ENCODE peak calls at places on chromosomes 4 and X, in four cellular contexts. One of them, this sample, is unnamed.

GRCh38 chr4:154497901-154498300 is 6.3 kb upstream of the DCHS2 start:
- DNase-seq in effector memory CD4-positive, alpha-beta T cell: no peak
- DNase-seq in neuronal stem cell: no peak
- DNase-seq in MM.1S: no peak
- DNase-seq in this sample: no peak

GRCh38 chrX:80807606-80808159 is 2.0 kb downstream of the BRWD3 start:
- DNase-seq in effector memory CD4-positive, alpha-beta T cell: no peak
- DNase-seq in neuronal stem cell: no peak
- DNase-seq in MM.1S: peak
- DNase-seq in this sample: no peak

GRCh38 chrX:19904778-19905367 is 17.5 kb upstream of the SH3KBP1 start:
- DNase-seq in effector memory CD4-positive, alpha-beta T cell: no peak
- DNase-seq in neuronal stem cell: no peak
- DNase-seq in MM.1S: peak
- DNase-seq in this sample: no peak

GRCh38 chrX:17559728-17560379 is 177.4 kb upstream of the SCML1 start:
- DNase-seq in effector memory CD4-positive, alpha-beta T cell: no peak
- DNase-seq in neuronal stem cell: no peak
- DNase-seq in MM.1S: no peak
- DNase-seq in this sample: no peak

GRCh38 chr4:114040319-114041116 is 61.1 kb upstream of the ARSJ start:
- DNase-seq in effector memory CD4-positive, alpha-beta T cell: no peak
- DNase-seq in neuronal stem cell: no peak
- DNase-seq in MM.1S: peak
- DNase-seq in this sample: no peak

GRCh38 chr4:30821891-30822612 is 101.9 kb downstream of the PCDH7 start:
- DNase-seq in effector memory CD4-positive, alpha-beta T cell: no peak
- DNase-seq in neuronal stem cell: no peak
- DNase-seq in MM.1S: no peak
- DNase-seq in this sample: no peak

GRCh38 chr4:155005395-155006087 is 202.9 kb upstream of the NPY2R start:
- DNase-seq in effector memory CD4-positive, alpha-beta T cell: no peak
- DNase-seq in neuronal stem cell: no peak
- DNase-seq in MM.1S: no peak
- DNase-seq in this sample: no peak

GRCh38 chrX:150575415-150575814 is 7.0 kb downstream of the MTM1 start:
- DNase-seq in effector memory CD4-positive, alpha-beta T cell: peak
- DNase-seq in neuronal stem cell: no peak
- DNase-seq in MM.1S: no peak
- DNase-seq in this sample: no peak

GRCh38 chr4:142846729-142847606 is 867 bp upstream of the INPP4B start:
- DNase-seq in effector memory CD4-positive, alpha-beta T cell: peak
- DNase-seq in neuronal stem cell: peak
- DNase-seq in MM.1S: peak
- DNase-seq in this sample: no peak

GRCh38 chr4:80010316-80010715 is 62.7 kb downstream of the ANTXR2 start:
- DNase-seq in effector memory CD4-positive, alpha-beta T cell: no peak
- DNase-seq in neuronal stem cell: no peak
- DNase-seq in MM.1S: no peak
- DNase-seq in this sample: no peak

GRCh38 chrX:10597871-10598270 is 22.5 kb downstream of the MID1 start:
- DNase-seq in effector memory CD4-positive, alpha-beta T cell: no peak
- DNase-seq in neuronal stem cell: no peak
- DNase-seq in MM.1S: no peak
- DNase-seq in this sample: no peak

GRCh38 chr4:1250527-1250812 is 1.5 kb upstream of the CTBP1 start:
- DNase-seq in effector memory CD4-positive, alpha-beta T cell: no peak
- DNase-seq in neuronal stem cell: no peak
- DNase-seq in MM.1S: no peak
- DNase-seq in this sample: no peak

GRCh38 chrX:77603635-77604336 is 156.6 kb downstream of the FGF16 start:
- DNase-seq in effector memory CD4-positive, alpha-beta T cell: no peak
- DNase-seq in neuronal stem cell: no peak
- DNase-seq in MM.1S: no peak
- DNase-seq in this sample: no peak

GRCh38 chrX:30301977-30302376 is 7.2 kb downstream of the NR0B1 start:
- DNase-seq in effector memory CD4-positive, alpha-beta T cell: no peak
- DNase-seq in neuronal stem cell: peak
- DNase-seq in MM.1S: no peak
- DNase-seq in this sample: no peak

GRCh38 chr4:19739101-19739651 is 512.5 kb upstream of the SLIT2 start:
- DNase-seq in effector memory CD4-positive, alpha-beta T cell: no peak
- DNase-seq in neuronal stem cell: no peak
- DNase-seq in MM.1S: no peak
- DNase-seq in this sample: no peak

GRCh38 chr4:148265627-148266026 is 176.6 kb downstream of the NR3C2 start:
- DNase-seq in effector memory CD4-positive, alpha-beta T cell: no peak
- DNase-seq in neuronal stem cell: no peak
- DNase-seq in MM.1S: no peak
- DNase-seq in this sample: no peak

GRCh38 chr4:99248714-99249113 is 29.7 kb upstream of the ADH6 start:
- DNase-seq in effector memory CD4-positive, alpha-beta T cell: no peak
- DNase-seq in neuronal stem cell: no peak
- DNase-seq in MM.1S: no peak
- DNase-seq in this sample: no peak

GRCh38 chr4:52592287-52592686 is 66.8 kb downstream of the USP46 start:
- DNase-seq in effector memory CD4-positive, alpha-beta T cell: no peak
- DNase-seq in neuronal stem cell: no peak
- DNase-seq in MM.1S: no peak
- DNase-seq in this sample: no peak

GRCh38 chr4:5160668-5161067 is 109.4 kb downstream of the STK32B start:
- DNase-seq in effector memory CD4-positive, alpha-beta T cell: no peak
- DNase-seq in neuronal stem cell: no peak
- DNase-seq in MM.1S: no peak
- DNase-seq in this sample: no peak

GRCh38 chr4:8537041-8537461 is 43.1 kb upstream of the GPR78 start:
- DNase-seq in effector memory CD4-positive, alpha-beta T cell: no peak
- DNase-seq in neuronal stem cell: no peak
- DNase-seq in MM.1S: no peak
- DNase-seq in this sample: no peak

GRCh38 chr4:39526810-39527295 is 386 bp downstream of the UGDH start:
- DNase-seq in effector memory CD4-positive, alpha-beta T cell: peak
- DNase-seq in neuronal stem cell: peak
- DNase-seq in MM.1S: peak
- DNase-seq in this sample: no peak

GRCh38 chrX:136588060-136588459 is 56.0 kb downstream of the VGLL1 start:
- DNase-seq in effector memory CD4-positive, alpha-beta T cell: no peak
- DNase-seq in neuronal stem cell: no peak
- DNase-seq in MM.1S: peak
- DNase-seq in this sample: no peak

GRCh38 chr4:25863347-25863784 is 578 bp upstream of the SEL1L3 start:
- DNase-seq in effector memory CD4-positive, alpha-beta T cell: no peak
- DNase-seq in neuronal stem cell: peak
- DNase-seq in MM.1S: no peak
- DNase-seq in this sample: peak

GRCh38 chr4:56320293-56320692 is 67.0 kb downstream of the AASDH start:
- DNase-seq in effector memory CD4-positive, alpha-beta T cell: no peak
- DNase-seq in neuronal stem cell: no peak
- DNase-seq in MM.1S: no peak
- DNase-seq in this sample: no peak

GRCh38 chr4:56326363-56326762 is 60.9 kb downstream of the AASDH start:
- DNase-seq in effector memory CD4-positive, alpha-beta T cell: no peak
- DNase-seq in neuronal stem cell: no peak
- DNase-seq in MM.1S: no peak
- DNase-seq in this sample: no peak

GRCh38 chr4:56324011-56324610 is 63.2 kb downstream of the AASDH start:
- DNase-seq in effector memory CD4-positive, alpha-beta T cell: no peak
- DNase-seq in neuronal stem cell: no peak
- DNase-seq in MM.1S: no peak
- DNase-seq in this sample: no peak

GRCh38 chr4:56321246-56321645 is 66.0 kb downstream of the AASDH start:
- DNase-seq in effector memory CD4-positive, alpha-beta T cell: no peak
- DNase-seq in neuronal stem cell: no peak
- DNase-seq in MM.1S: no peak
- DNase-seq in this sample: no peak

DNA sequence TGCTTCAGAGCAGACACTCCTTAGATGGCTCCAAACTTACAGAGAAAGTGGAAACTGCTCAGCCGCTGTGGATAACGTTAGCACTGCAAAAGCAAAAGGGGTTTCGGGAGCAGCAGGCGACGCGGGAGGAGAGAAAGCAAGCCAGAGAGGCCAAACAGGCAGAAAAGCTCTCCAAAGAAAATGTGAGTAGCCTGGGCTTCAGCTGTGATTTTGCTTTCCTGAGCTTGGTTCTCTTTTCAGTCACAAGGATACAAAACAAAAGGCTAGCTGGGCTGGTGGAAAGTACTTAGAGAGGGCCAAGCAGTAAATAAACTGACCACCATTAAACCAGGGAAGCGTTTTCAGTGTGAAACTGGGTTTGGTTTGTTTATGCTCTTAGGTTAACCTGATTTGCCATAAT is 63.9 kb downstream of the AASDH start:
- DNase-seq in effector memory CD4-positive, alpha-beta T cell: no peak
- DNase-seq in neuronal stem cell: no peak
- DNase-seq in MM.1S: no peak
- DNase-seq in this sample: no peak
- H3K27ac ChIP-seq in effector memory CD4-positive, alpha-beta T cell: no peak
- H3K27ac ChIP-seq in neuronal stem cell: no peak
- H3K27ac ChIP-seq in MM.1S: no peak
- H3K27ac ChIP-seq in this sample: no peak

GRCh38 chrX:104166735-104167436 is 633 bp downstream of the FAM199X start:
- DNase-seq in effector memory CD4-positive, alpha-beta T cell: no peak
- DNase-seq in neuronal stem cell: no peak
- DNase-seq in MM.1S: no peak
- DNase-seq in this sample: no peak

GRCh38 chrX:104172121-104172520 is 5.9 kb downstream of the FAM199X start:
- DNase-seq in effector memory CD4-positive, alpha-beta T cell: no peak
- DNase-seq in neuronal stem cell: no peak
- DNase-seq in MM.1S: no peak
- DNase-seq in this sample: no peak

GRCh38 chrX:104172788-104173187 is 6.5 kb downstream of the FAM199X start:
- DNase-seq in effector memory CD4-positive, alpha-beta T cell: no peak
- DNase-seq in neuronal stem cell: no peak
- DNase-seq in MM.1S: no peak
- DNase-seq in this sample: no peak

GRCh38 chrX:104165894-104166734 is at the start of gene FAM199X:
- DNase-seq in effector memory CD4-positive, alpha-beta T cell: peak
- DNase-seq in neuronal stem cell: peak
- DNase-seq in MM.1S: peak
- DNase-seq in this sample: peak

GRCh38 chrX:104168127-104168526 is 1.9 kb downstream of the FAM199X start:
- DNase-seq in effector memory CD4-positive, alpha-beta T cell: no peak
- DNase-seq in neuronal stem cell: no peak
- DNase-seq in MM.1S: no peak
- DNase-seq in this sample: no peak
- H3K27ac ChIP-seq in effector memory CD4-positive, alpha-beta T cell: no peak
- H3K27ac ChIP-seq in neuronal stem cell: no peak
- H3K27ac ChIP-seq in MM.1S: no peak
- H3K27ac ChIP-seq in this sample: no peak

GRCh38 chr4:18022572-18023039 is 1.1 kb upstream of the LCORL start:
- DNase-seq in effector memory CD4-positive, alpha-beta T cell: no peak
- DNase-seq in neuronal stem cell: no peak
- DNase-seq in MM.1S: peak
- DNase-seq in this sample: no peak
- H3K27ac ChIP-seq in effector memory CD4-positive, alpha-beta T cell: no peak
- H3K27ac ChIP-seq in neuronal stem cell: no peak
- H3K27ac ChIP-seq in MM.1S: peak
- H3K27ac ChIP-seq in this sample: peak

DNA sequence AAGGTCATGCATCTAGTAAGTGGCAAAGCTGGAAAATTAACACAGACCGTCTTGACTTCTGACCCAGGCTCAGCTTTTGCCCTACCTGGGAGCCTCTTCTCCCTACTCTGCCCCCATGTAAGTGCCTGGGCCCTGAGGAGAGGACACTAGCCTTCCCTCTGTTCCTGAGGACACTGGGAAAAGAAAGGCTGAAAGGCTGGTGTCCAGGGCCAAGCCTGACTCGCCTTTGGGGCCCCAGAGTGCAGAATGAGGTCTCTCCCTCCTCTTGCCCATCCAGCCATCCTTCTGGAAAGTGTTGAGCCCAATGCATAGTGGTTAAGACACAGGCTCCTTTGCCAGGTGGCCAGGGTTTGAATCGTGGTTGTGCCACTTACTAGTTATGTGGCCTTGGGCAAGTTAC is 91.5 kb downstream of the PJA1 start:
- DNase-seq in effector memory CD4-positive, alpha-beta T cell: no peak
- DNase-seq in neuronal stem cell: no peak
- DNase-seq in MM.1S: no peak
- DNase-seq in this sample: no peak
- H3K27ac ChIP-seq in effector memory CD4-positive, alpha-beta T cell: no peak
- H3K27ac ChIP-seq in neuronal stem cell: no peak
- H3K27ac ChIP-seq in MM.1S: no peak
- H3K27ac ChIP-seq in this sample: no peak